ENCODE peak calls at places on chromosomes 16 and 17, in seven cellular contexts. G, L, P, J, R, U and N are unnamed samples.

GRCh38 chr17:3197219-3197618 is at the start of gene OR1A2:
- DNase-seq in G (no peak), L (no peak), P (no peak), J (no peak), R (no peak), U (no peak), N (no peak)

GRCh38 chr16:48194828-48195566 is 39.2 kb upstream of the ABCC12 start:
- DNase-seq in G (no peak), L (no peak), P (no peak), J (no peak), R (no peak), U (peak; percentile 61), N (no peak)

GRCh38 chr16:54926166-54926838 is 4.4 kb upstream of the IRX5 start:
- DNase-seq in G (no peak), L (no peak), P (no peak), J (no peak), R (no peak), U (no peak), N (no peak)

GRCh38 chr17:33109331-33110072 is 117.9 kb downstream of the SPACA3 start:
- DNase-seq in G (no peak), L (no peak), P (no peak), J (no peak), R (no peak), U (no peak), N (no peak)

GRCh38 chr16:87742781-87743490 is 22.9 kb downstream of the KLHDC4 start:
- DNase-seq in G (no peak), L (no peak), P (no peak), J (no peak), R (no peak), U (no peak), N (no peak)

GRCh38 chr16:47308601-47309000 is 152.3 kb downstream of the ITFG1 start:
- DNase-seq in G (no peak), L (no peak), P (no peak), J (no peak), R (no peak), U (no peak), N (no peak)

GRCh38 chr17:16377804-16378400 is 3.0 kb upstream of the UBB start:
- DNase-seq in G (no peak), L (no peak), P (no peak), J (no peak), R (no peak), U (peak; percentile 75), N (no peak)

GRCh38 chr17:39926588-39927100 is 757 bp downstream of the ORMDL3 start:
- DNase-seq in G (peak; percentile 75), L (no peak), P (peak; percentile 36), J (peak; percentile 89), R (peak; percentile 75), U (no peak), N (peak; percentile 58)

GRCh38 chr17:17098426-17099035 is 56.3 kb downstream of the MPRIP start:
- DNase-seq in G (no peak), L (peak; percentile 53), P (peak; percentile 76), J (no peak), R (peak; percentile 76), U (peak; percentile 77), N (no peak)

GRCh38 chr17:9929873-9930272 is 24.8 kb upstream of the RCVRN start:
- DNase-seq in G (no peak), L (no peak), P (no peak), J (no peak), R (no peak), U (no peak), N (no peak)

GRCh38 chr16:67177743-67178699 is 5.7 kb downstream of the MATCAP1 start:
- DNase-seq in G (peak; percentile 90), L (peak; percentile 69), P (no peak), J (peak; percentile 89), R (peak; percentile 83), U (peak; percentile 53), N (no peak)

GRCh38 chr17:43456661-43457361 is 27.0 kb upstream of the DHX8 start:
- DNase-seq in G (no peak), L (peak; percentile 42), P (no peak), J (no peak), R (peak; percentile 75), U (peak; percentile 71), N (peak; percentile 65)

GRCh38 chr16:87970206-87970605 is 19.0 kb downstream of the BANP start:
- DNase-seq in G (no peak), L (no peak), P (no peak), J (no peak), R (no peak), U (peak; percentile 36), N (no peak)

GRCh38 chr16:3264137-3265036 is 8.0 kb upstream of the MEFV start:
- DNase-seq in G (peak; percentile 97), L (peak; percentile 98), P (peak; percentile 97), J (peak; percentile 99), R (peak; percentile 99), U (peak; percentile 98), N (peak; percentile 94)
- TF ChIP-seq CTCF in G (no peak), L (peak; percentile 5), P (no peak), J (peak; percentile 35), R (no peak), U (no peak), N (peak; percentile 47)

GRCh38 chr17:1997587-1998425 is 27.3 kb downstream of the RTN4RL1 start:
- DNase-seq in G (peak; percentile 86), L (peak; percentile 34), P (no peak), J (no peak), R (no peak), U (no peak), N (no peak)
- H3K4me3 ChIP-seq in G (no peak overlapping the region), L (peak overlapping the region; percentile 75), P (peak overlapping the region; percentile 61), J (peak overlapping the region; percentile 26), R (peak overlapping the region; percentile 32), U (peak overlapping the region; percentile 42), N (peak overlapping the region; percentile 32)

GRCh38 chr16:65305588-65305987 is 183.7 kb upstream of the CDH11 start:
- DNase-seq in G (no peak), L (no peak), P (no peak), J (no peak), R (no peak), U (no peak), N (no peak)
- TF ChIP-seq CTCF in G (no peak), L (no peak), P (no peak), J (no peak), R (no peak), U (no peak), N (no peak)

DNA sequence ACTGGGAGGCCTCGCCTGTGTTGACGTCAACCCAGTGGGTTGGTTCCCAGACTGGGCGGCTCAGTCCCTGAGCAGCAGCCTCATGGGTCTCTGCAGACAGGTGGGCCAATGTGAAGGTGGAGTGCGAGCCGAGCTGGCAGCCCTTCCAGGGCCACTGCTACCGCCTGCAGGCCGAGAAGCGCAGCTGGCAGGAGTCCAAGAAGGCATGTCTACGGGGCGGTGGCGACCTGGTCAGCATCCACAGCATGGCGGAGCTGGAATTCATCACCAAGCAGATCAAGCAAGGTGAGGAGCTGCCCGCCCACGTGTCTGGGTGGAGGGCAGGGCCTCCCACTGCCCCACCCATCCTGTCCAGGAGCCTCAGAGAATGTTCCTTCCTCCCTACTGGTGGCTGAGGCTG is 44.1 kb downstream of the MRC2 start:
- DNase-seq in G (peak; percentile 68), L (no peak), P (no peak), J (no peak), R (peak; percentile 63), U (no peak), N (no peak)
- H3K4me3 ChIP-seq in G (no peak overlapping the region), L (no peak overlapping the region), P (no peak overlapping the region), J (no peak overlapping the region), R (no peak overlapping the region), U (no peak overlapping the region), N (no peak overlapping the region)

GRCh38 chr16:68843482-68844210 is at the start of gene TANGO6:
- DNase-seq in G (peak; percentile 91), L (peak; percentile 90), P (peak; percentile 89), J (peak; percentile 96), R (peak; percentile 91), U (peak; percentile 71), N (peak; percentile 83)
- TF ChIP-seq CTCF in G (no peak), L (peak; percentile 13), P (no peak), J (peak; percentile 14), R (no peak), U (peak; percentile 27), N (peak; percentile 17)

GRCh38 chr16:27404163-27404823 is 2.3 kb downstream of the IL21R start:
- DNase-seq in G (no peak), L (no peak), P (no peak), J (no peak), R (no peak), U (no peak), N (no peak)
- H3K4me3 ChIP-seq in G (no peak overlapping the region), L (no peak overlapping the region), P (no peak overlapping the region), J (peak overlapping the region; percentile 43), R (no peak overlapping the region), U (no peak overlapping the region), N (no peak overlapping the region)

GRCh38 chr16:89334988-89335802 is 117.7 kb downstream of the ZNF778 start:
- DNase-seq in G (peak; percentile 22), L (no peak), P (no peak), J (no peak), R (no peak), U (no peak), N (no peak)
- TF ChIP-seq CTCF in G (no peak), L (peak; percentile 12), P (peak; percentile 25), J (no peak), R (no peak), U (no peak), N (peak; percentile 21)

DNA sequence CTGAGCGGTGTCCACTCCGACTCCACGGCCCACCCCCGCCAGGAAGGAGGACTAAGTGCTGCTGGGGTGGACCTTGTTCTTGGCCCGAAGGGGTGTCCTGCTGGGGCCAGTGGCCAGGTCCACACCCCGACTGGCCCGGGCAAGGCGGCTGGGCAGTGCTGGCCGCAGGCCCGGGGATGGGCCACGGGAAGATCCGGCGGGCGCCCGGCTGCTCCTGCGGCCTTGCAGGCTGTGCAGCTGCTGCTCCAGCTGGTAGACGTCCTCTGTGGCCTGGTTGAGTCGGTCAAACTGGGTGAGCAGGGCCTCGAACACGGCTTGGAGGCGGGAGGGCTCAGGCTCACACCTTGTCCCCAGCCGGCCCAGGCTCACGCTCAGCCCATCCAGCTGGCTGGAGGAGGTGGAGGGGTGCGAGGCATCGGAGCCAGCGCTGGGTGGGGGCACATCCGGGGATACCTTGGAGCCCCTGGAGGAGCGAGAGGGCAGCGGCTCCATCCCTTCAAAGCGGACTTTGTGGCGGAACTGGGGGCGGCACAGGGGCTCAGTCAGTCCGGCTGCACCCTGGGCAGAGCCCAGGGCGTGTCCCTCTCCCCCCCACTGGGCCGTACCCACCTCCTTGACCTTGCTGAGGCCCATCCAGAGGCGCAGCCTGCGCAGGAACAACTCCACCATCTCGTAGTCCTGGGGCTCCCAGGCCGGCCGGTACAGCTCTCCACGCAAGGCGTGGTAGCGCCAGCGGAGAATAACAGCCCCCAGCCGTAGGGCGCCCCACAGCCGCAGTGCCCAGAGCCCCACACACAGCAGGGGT is 42.1 kb downstream of the TSC2 start:
- DNase-seq in G (peak; percentile 65), L (no peak), P (no peak), J (peak; percentile 83), R (no peak), U (no peak), N (no peak)
- H3K4me3 ChIP-seq in G (peak overlapping the region; percentile 17), L (no peak overlapping the region), P (peak overlapping the region; percentile 33), J (no peak overlapping the region), R (no peak overlapping the region), U (no peak overlapping the region), N (peak overlapping the region; percentile 34)

DNA sequence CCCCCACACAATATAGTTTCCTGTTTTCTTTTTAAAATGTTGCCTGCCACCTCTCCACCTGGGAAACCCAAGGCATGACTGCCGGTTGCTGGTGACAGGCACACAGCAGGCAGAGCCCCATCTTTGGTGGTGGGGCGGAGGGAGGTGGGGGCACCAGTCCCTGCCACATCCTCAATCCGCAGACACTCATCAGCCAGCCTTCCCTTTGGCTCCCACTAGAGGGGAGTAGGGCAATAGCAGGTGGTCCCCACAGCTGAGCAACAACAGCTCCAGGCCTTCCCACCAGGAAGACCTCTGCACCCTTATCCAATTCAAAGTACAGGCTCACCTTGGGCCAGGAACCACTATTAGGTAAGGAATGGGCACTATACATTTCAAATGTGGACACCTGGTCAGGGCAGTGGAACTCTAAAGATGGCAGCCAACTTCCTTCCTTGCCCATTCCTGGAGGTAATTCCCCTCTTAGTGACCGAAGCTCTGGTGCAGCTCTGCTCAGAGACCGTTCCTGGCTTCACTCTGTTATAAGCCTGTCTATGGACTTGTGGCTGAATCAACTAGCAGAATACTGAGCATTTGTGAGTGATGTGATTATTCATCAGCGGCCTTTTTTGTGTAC is 13.9 kb downstream of the RECQL5 start:
- DNase-seq in G (no peak), L (no peak), P (no peak), J (no peak), R (peak; percentile 45), U (peak; percentile 18), N (no peak)
- TF ChIP-seq CTCF in G (peak; percentile 31), L (peak; percentile 53), P (peak; percentile 53), J (peak; percentile 66), R (peak; percentile 51), U (peak; percentile 60), N (peak; percentile 64)